ENCODE peak calls at places on chromosome 12, in five cellular contexts. F is fibroblast of pulmonary artery, T is esophagus squamous epithelium, M is AG09309, C is AG04450. K is an unnamed sample.

GRCh38 chr12:54175130-54175963 is 13.4 kb downstream of the SMUG1 start:
- DNase-seq in M (no peak), T (no peak), F (no peak), C (no peak), K (no peak)

GRCh38 chr12:45324391-45324790 is 108.5 kb downstream of the ANO6 start:
- DNase-seq in M (no peak), T (no peak), C (no peak), F (no peak), K (no peak)

GRCh38 chr12:10638728-10639127 is 25.3 kb upstream of the MAGOHB start:
- DNase-seq in F (no peak), T (no peak), M (no peak), C (no peak), K (no peak)

GRCh38 chr12:40827923-40828592 is 135.8 kb downstream of the CNTN1 start:
- DNase-seq in F (no peak), T (no peak), C (no peak), M (no peak), K (no peak)

GRCh38 chr12:100234591-100235304 is 32.1 kb downstream of the DEPDC4 start:
- DNase-seq in M (peak), C (peak), F (peak), T (no peak), K (peak)

GRCh38 chr12:8065991-8066594 is at the start of gene C3AR1:
- DNase-seq in C (no peak), T (no peak), M (no peak), F (peak), K (no peak)

GRCh38 chr12:6310771-6311610 is 509 bp downstream of the PLEKHG6 start:
- DNase-seq in T (no peak), F (no peak), C (no peak), M (no peak), K (no peak)

GRCh38 chr12:52171950-52172512 is 19.8 kb downstream of the KRT80 start:
- DNase-seq in M (no peak), C (no peak), T (no peak), F (no peak), K (no peak)

GRCh38 chr12:57838594-57839302 is 7.8 kb downstream of the CTDSP2 start:
- DNase-seq in F (peak), C (no peak), M (no peak), T (no peak), K (no peak)

GRCh38 chr12:124756730-124757129 is 106.9 kb downstream of the SCARB1 start:
- DNase-seq in F (no peak), T (no peak), C (no peak), M (no peak), K (no peak)

GRCh38 chr12:124759841-124760508 is 103.7 kb downstream of the SCARB1 start:
- DNase-seq in M (no peak), T (no peak), C (no peak), F (no peak), K (no peak)

GRCh38 chr12:124757329-124757728 is 106.3 kb downstream of the SCARB1 start:
- DNase-seq in F (no peak), T (no peak), C (no peak), M (no peak), K (no peak)

GRCh38 chr12:124760548-124760947 is 103.1 kb downstream of the SCARB1 start:
- DNase-seq in M (no peak), F (no peak), C (no peak), T (no peak), K (no peak)

GRCh38 chr12:124758266-124759200 is 105.1 kb downstream of the SCARB1 start:
- DNase-seq in T (no peak), F (no peak), C (no peak), M (no peak), K (no peak)
- H3K4me3 ChIP-seq in T (no peak), F (no peak), C (no peak), M (no peak), K (no peak)

GRCh38 chr12:50101663-50102062 is 2.1 kb upstream of the GPD1 start:
- DNase-seq in C (peak), F (peak), T (no peak), M (no peak), K (no peak)
- TF ChIP-seq CTCF in C (peak), F (peak), T (peak), M (peak), K (peak)

GRCh38 chr12:124515981-124516380 is 51.4 kb downstream of the NCOR2 start:
- DNase-seq in T (no peak), F (no peak), C (no peak), M (no peak), K (no peak)

GRCh38 chr12:124518051-124518932 is 49.1 kb downstream of the NCOR2 start:
- DNase-seq in F (peak), T (peak), C (peak), M (peak), K (peak)

GRCh38 chr12:124517260-124518050 is 50.0 kb downstream of the NCOR2 start:
- DNase-seq in C (no peak), T (no peak), F (peak), M (no peak), K (no peak)

GRCh38 chr12:124514996-124515932 is 52.1 kb downstream of the NCOR2 start:
- DNase-seq in C (no peak), T (no peak), F (no peak), M (no peak), K (no peak)

DNA sequence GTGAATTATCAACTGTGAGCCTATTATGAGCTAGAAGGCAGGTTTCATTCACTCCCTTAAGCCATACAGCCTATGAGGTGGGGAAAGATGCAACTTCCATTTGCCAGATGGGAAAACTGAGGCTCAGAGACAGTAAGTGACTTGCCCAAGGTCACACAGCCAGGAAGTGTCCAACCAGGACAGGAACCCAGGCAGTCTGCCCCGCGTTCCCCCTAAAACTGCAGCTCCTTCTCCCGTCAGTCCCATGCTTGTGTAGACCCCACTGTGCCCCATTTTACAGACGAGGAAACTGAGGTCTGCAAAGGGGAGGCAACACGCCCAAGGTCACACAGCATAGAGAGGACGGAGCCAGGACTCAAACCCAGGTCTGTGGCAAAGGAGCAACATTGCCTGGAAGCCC is 50.6 kb downstream of the NCOR2 start:
- DNase-seq in C (no peak), F (no peak), T (no peak), M (no peak), K (no peak)
- H3K4me3 ChIP-seq in C (peak), F (peak), T (peak), M (peak), K (peak)

GRCh38 chr12:68236421-68237059 is 10.9 kb upstream of the IL26 start:
- DNase-seq in M (no peak), T (no peak), F (no peak), C (no peak), K (no peak)
- TF ChIP-seq CTCF in M (no peak), T (no peak), F (no peak), C (no peak), K (no peak)

GRCh38 chr12:85277900-85278597 is 2.0 kb upstream of the ALX1 start:
- DNase-seq in C (no peak), T (no peak), M (no peak), F (no peak), K (no peak)

GRCh38 chr12:85280984-85281946 is 1.2 kb downstream of the ALX1 start:
- DNase-seq in T (no peak), C (no peak), M (no peak), F (peak), K (no peak)

GRCh38 chr12:85280138-85280983 is at the start of gene ALX1:
- DNase-seq in T (no peak), C (no peak), F (peak), M (no peak), K (no peak)

GRCh38 chr12:85278598-85279448 is 1.2 kb upstream of the ALX1 start:
- DNase-seq in M (no peak), C (no peak), F (no peak), T (no peak), K (no peak)

GRCh38 chr12:85279449-85280137 is 427 bp upstream of the ALX1 start:
- DNase-seq in C (no peak), T (no peak), M (no peak), F (peak), K (no peak)
- H3K4me3 ChIP-seq in C (peak), T (peak), M (peak), F (peak), K (peak)